ENCODE peak calls at places on chromosomes 6 and 20, in four cellular contexts. One of them, this sample, is unnamed.

GRCh38 chr6:87498048-87498447 is 25.3 kb downstream of the SLC35A1 start:
- DNase-seq in T-helper 9 cell: no peak
- DNase-seq in NCI-H1092 treated with DMSO at 0.1 percent for 48 hours: no peak
- DNase-seq in body of pancreas: no peak
- DNase-seq in this sample: no peak

GRCh38 chr6:99520855-99521556 is 5.8 kb upstream of the USP45 start:
- DNase-seq in T-helper 9 cell: peak; percentile 60
- DNase-seq in NCI-H1092 treated with DMSO at 0.1 percent for 48 hours: peak; percentile 75
- DNase-seq in body of pancreas: peak; percentile 90
- DNase-seq in this sample: peak; percentile 64

GRCh38 chr6:138485586-138486248 is 13.6 kb downstream of the NHSL1 start:
- DNase-seq in T-helper 9 cell: no peak
- DNase-seq in NCI-H1092 treated with DMSO at 0.1 percent for 48 hours: peak; percentile 9
- DNase-seq in body of pancreas: no peak
- DNase-seq in this sample: no peak

GRCh38 chr6:37548067-37548674 is 48.5 kb upstream of the CCDC167 start:
- DNase-seq in T-helper 9 cell: no peak
- DNase-seq in NCI-H1092 treated with DMSO at 0.1 percent for 48 hours: no peak
- DNase-seq in body of pancreas: no peak
- DNase-seq in this sample: no peak

GRCh38 chr6:42279966-42280629 is 62.4 kb upstream of the MRPS10 start:
- DNase-seq in T-helper 9 cell: no peak
- DNase-seq in NCI-H1092 treated with DMSO at 0.1 percent for 48 hours: no peak
- DNase-seq in body of pancreas: no peak
- DNase-seq in this sample: no peak

GRCh38 chr20:15596220-15596875 is 976.9 kb downstream of the KIF16B start:
- DNase-seq in T-helper 9 cell: no peak
- DNase-seq in NCI-H1092 treated with DMSO at 0.1 percent for 48 hours: no peak
- DNase-seq in body of pancreas: no peak
- DNase-seq in this sample: no peak

GRCh38 chr20:10922941-10923340 is 249.1 kb upstream of the JAG1 start:
- DNase-seq in T-helper 9 cell: no peak
- DNase-seq in NCI-H1092 treated with DMSO at 0.1 percent for 48 hours: no peak
- DNase-seq in body of pancreas: no peak
- DNase-seq in this sample: no peak

GRCh38 chr6:17432356-17432755 is 39.0 kb downstream of the CAP2 start:
- DNase-seq in T-helper 9 cell: no peak
- DNase-seq in NCI-H1092 treated with DMSO at 0.1 percent for 48 hours: no peak
- DNase-seq in body of pancreas: no peak
- DNase-seq in this sample: no peak

GRCh38 chr6:33080127-33081089 is 4.6 kb downstream of the HLA-DPB1 start:
- DNase-seq in T-helper 9 cell: no peak
- DNase-seq in NCI-H1092 treated with DMSO at 0.1 percent for 48 hours: no peak
- DNase-seq in body of pancreas: peak; percentile 72
- DNase-seq in this sample: no peak

GRCh38 chr6:64527899-64528298 is 892.3 kb downstream of the PHF3 start:
- DNase-seq in T-helper 9 cell: no peak
- DNase-seq in NCI-H1092 treated with DMSO at 0.1 percent for 48 hours: no peak
- DNase-seq in body of pancreas: no peak
- DNase-seq in this sample: no peak

GRCh38 chr20:12670292-12670691 is 338.5 kb upstream of the SPTLC3 start:
- DNase-seq in T-helper 9 cell: no peak
- DNase-seq in NCI-H1092 treated with DMSO at 0.1 percent for 48 hours: no peak
- DNase-seq in body of pancreas: no peak
- DNase-seq in this sample: no peak

GRCh38 chr6:146028835-146029572 is at the start of gene GRM1:
- DNase-seq in T-helper 9 cell: no peak
- DNase-seq in NCI-H1092 treated with DMSO at 0.1 percent for 48 hours: no peak
- DNase-seq in body of pancreas: no peak
- DNase-seq in this sample: no peak

GRCh38 chr6:152874267-152874666 is 108.6 kb downstream of the FBXO5 start:
- DNase-seq in T-helper 9 cell: no peak
- DNase-seq in NCI-H1092 treated with DMSO at 0.1 percent for 48 hours: no peak
- DNase-seq in body of pancreas: no peak
- DNase-seq in this sample: no peak

GRCh38 chr20:3696200-3696599 is 14.4 kb upstream of the ADAM33 start:
- DNase-seq in T-helper 9 cell: no peak
- DNase-seq in NCI-H1092 treated with DMSO at 0.1 percent for 48 hours: no peak
- DNase-seq in body of pancreas: no peak
- DNase-seq in this sample: no peak

GRCh38 chr6:163485388-163485851 is 70.9 kb downstream of the QKI start:
- DNase-seq in T-helper 9 cell: no peak
- DNase-seq in NCI-H1092 treated with DMSO at 0.1 percent for 48 hours: no peak
- DNase-seq in body of pancreas: no peak
- DNase-seq in this sample: no peak

GRCh38 chr20:53829086-53829703 is 235.6 kb upstream of the ZNF217 start:
- DNase-seq in T-helper 9 cell: no peak
- DNase-seq in NCI-H1092 treated with DMSO at 0.1 percent for 48 hours: no peak
- DNase-seq in body of pancreas: peak; percentile 9
- DNase-seq in this sample: no peak

GRCh38 chr6:7108196-7108963 is 619 bp downstream of the RREB1 start:
- DNase-seq in T-helper 9 cell: peak; percentile 31
- DNase-seq in NCI-H1092 treated with DMSO at 0.1 percent for 48 hours: no peak
- DNase-seq in body of pancreas: peak; percentile 66
- DNase-seq in this sample: peak; percentile 34

This sample was measured in T-cell.